ENCODE peak calls at places on chromosomes 13 and 19, in five cellular contexts. H is mammary epithelial cell, U is GM23248, X is IMR-90, R is PC-3. N is an unnamed sample.

GRCh38 chr13:91767681-91768080 is 369.3 kb downstream of the GPC5 start:
- DNase-seq in H (no peak), U (no peak), X (no peak), R (no peak), N (no peak)

GRCh38 chr13:23739597-23739996 is 149.6 kb downstream of the MIPEP start:
- DNase-seq in H (no peak), U (no peak), X (no peak), R (no peak), N (no peak)

GRCh38 chr13:32409561-32410440 is 18.1 kb downstream of the N4BP2L1 start:
- DNase-seq in H (no peak), U (no peak), X (peak; percentile 63), R (no peak), N (no peak)

GRCh38 chr13:40585911-40586471 is 80.5 kb downstream of the FOXO1 start:
- DNase-seq in H (peak; percentile 63), U (no peak), X (no peak), R (peak; percentile 81), N (no peak)

GRCh38 chr13:33125821-33126570 is 109.8 kb downstream of the KL start:
- DNase-seq in H (peak; percentile 80), U (peak; percentile 96), X (peak; percentile 97), R (peak; percentile 90), N (peak; percentile 27)

GRCh38 chr19:41537789-41538188 is 38.2 kb upstream of the CEACAM21 start:
- DNase-seq in H (peak; percentile 7), U (peak; percentile 51), X (peak; percentile 22), R (peak; percentile 41), N (no peak)

GRCh38 chr19:49691243-49692101 is 556 bp downstream of the CPT1C start:
- DNase-seq in H (no peak), U (peak; percentile 85), X (peak; percentile 70), R (peak; percentile 64), N (peak; percentile 80)

GRCh38 chr19:44071824-44072542 is at the start of gene ZNF284:
- DNase-seq in H (peak; percentile 87), U (peak; percentile 92), X (peak; percentile 93), R (peak; percentile 83), N (peak; percentile 81)

GRCh38 chr19:30649934-30650614 is 277.9 kb downstream of the ZNF536 start:
- DNase-seq in H (peak; percentile 33), U (peak; percentile 70), X (peak; percentile 51), R (peak; percentile 54), N (peak; percentile 50)

GRCh38 chr19:12913011-12913561 is 6.0 kb downstream of the SYCE2 start:
- DNase-seq in H (no peak), U (peak; percentile 76), X (peak; percentile 42), R (peak; percentile 44), N (no peak)

GRCh38 chr19:30675086-30675485 is 302.9 kb downstream of the ZNF536 start:
- DNase-seq in H (no peak), U (no peak), X (no peak), R (no peak), N (no peak)

GRCh38 chr13:108495686-108496363 is 133.6 kb upstream of the MYO16 start:
- DNase-seq in H (no peak), U (no peak), X (no peak), R (no peak), N (peak; percentile 50)

GRCh38 chr19:18478545-18479311 is 40.8 kb upstream of the ISYNA1 start:
- DNase-seq in H (peak; percentile 74), U (peak; percentile 93), X (peak; percentile 94), R (peak; percentile 84), N (no peak)

GRCh38 chr19:32874605-32875004 is 5.0 kb upstream of the SLC7A9 start:
- DNase-seq in H (no peak), U (no peak), X (no peak), R (no peak), N (no peak)

GRCh38 chr19:42201489-42202289 is 15.8 kb downstream of the DEDD2 start:
- DNase-seq in H (no peak), U (no peak), X (no peak), R (no peak), N (no peak)

GRCh38 chr13:35930665-35931631 is 200.2 kb downstream of the DCLK1 start:
- DNase-seq in H (peak; percentile 8), U (no peak), X (peak; percentile 20), R (no peak), N (no peak)

GRCh38 chr13:57935965-57936364 is 304.4 kb downstream of the PCDH17 start:
- DNase-seq in H (no peak), U (no peak), X (no peak), R (no peak), N (no peak)

GRCh38 chr13:24220086-24220703 is 59.7 kb downstream of the SPATA13 start:
- DNase-seq in H (peak; percentile 67), U (peak; percentile 92), X (peak; percentile 88), R (peak; percentile 88), N (peak; percentile 78)

GRCh38 chr19:7348587-7349230 is at the start of gene ARHGEF18:
- DNase-seq in H (no peak), U (no peak), X (no peak), R (no peak), N (no peak)

GRCh38 chr19:3708207-3708931 is at the start of gene TJP3:
- DNase-seq in H (peak; percentile 53), U (peak; percentile 58), X (peak; percentile 39), R (peak; percentile 66), N (no peak)

DNA sequence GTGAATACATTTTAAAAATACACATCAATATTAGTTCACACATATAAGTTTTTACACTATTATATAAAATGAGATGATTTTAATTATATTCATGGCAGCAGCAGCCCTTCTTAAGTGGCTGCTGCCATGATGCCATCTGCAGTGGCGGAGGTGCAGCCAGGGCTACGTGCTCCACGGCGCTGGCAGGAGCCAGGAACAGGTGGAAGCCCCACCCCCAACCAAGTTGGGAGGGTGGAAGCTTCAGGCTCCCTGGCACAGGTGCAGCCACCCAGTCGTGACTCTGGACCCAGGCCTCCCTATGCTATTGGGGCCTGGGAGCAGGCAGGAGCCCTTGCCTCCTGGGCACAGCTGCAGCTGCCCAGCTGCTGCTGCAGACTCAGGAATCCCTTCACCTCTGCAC is 646.9 kb upstream of the PCDH9 start:
- DNase-seq in H (no peak), U (no peak), X (no peak), R (no peak), N (no peak)
- H2AFZ ChIP-seq in H (no peak overlapping the region), U (no peak overlapping the region), X (no peak overlapping the region), R (no peak overlapping the region), N (no peak overlapping the region)

DNA sequence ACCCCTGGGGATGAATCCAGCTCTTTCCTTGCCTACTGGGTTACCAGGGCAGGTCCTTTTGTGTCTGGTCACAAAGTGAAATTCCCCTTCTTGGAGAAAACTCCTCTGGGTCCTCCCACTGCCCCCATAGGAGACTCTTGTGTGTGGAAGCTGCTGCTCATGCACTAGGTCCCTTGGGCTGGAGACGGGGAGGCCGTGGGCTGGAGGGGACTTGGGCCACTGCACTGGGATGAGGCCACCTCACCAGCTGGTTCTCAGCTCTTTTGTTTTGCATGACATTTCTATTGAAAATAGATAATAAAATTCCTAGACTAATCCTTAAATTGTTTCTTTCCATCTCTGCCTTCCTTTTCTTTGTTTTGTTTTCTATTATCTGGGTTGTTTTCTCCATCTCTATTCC is 62.4 kb downstream of the TEX29 start:
- DNase-seq in H (no peak), U (no peak), X (no peak), R (no peak), N (no peak)
- H2AFZ ChIP-seq in H (no peak overlapping the region), U (no peak overlapping the region), X (no peak overlapping the region), R (no peak overlapping the region), N (no peak overlapping the region)

DNA sequence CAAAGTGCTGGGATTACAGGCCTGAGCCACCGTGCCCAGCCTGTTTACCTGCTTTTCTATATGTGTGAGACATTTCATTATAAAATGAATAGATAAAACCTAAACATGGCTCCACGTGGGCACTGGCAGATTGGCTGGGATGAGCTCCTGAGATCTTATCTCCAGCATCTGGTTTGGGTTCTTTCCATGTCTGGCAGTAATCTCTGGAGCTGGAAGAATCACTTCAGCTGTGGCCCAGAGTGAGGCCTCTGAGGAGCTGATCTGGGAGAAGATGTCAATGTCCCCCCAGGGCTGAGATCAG is 5.5 kb upstream of the SULT2A1 start:
- DNase-seq in H (no peak), U (no peak), X (no peak), R (no peak), N (no peak)
- H2AFZ ChIP-seq in H (no peak overlapping the region), U (no peak overlapping the region), X (no peak overlapping the region), R (no peak overlapping the region), N (no peak overlapping the region)

GRCh38 chr13:78228940-78229339 is 310.3 kb upstream of the EDNRB start:
- DNase-seq in H (no peak), U (no peak), X (no peak), R (no peak), N (no peak)
- H2AFZ ChIP-seq in H (no peak overlapping the region), U (no peak overlapping the region), X (no peak overlapping the region), R (no peak overlapping the region), N (no peak overlapping the region)

N was measured in neuronal stem cell.